ENCODE peak calls at places on chromosomes 6 and 20, in six cellular contexts. J, F, P, Q, V and H are unnamed samples.

GRCh38 chr6:116280960-116281316 is 1.2 kb upstream of the TSPYL1 start:
- DNase-seq in F (no peak), J (no peak), Q (no peak), V (no peak), P (no peak), H (no peak)

GRCh38 chr20:23314714-23315498 is 35.7 kb upstream of the NXT1 start:
- DNase-seq in P (no peak), Q (no peak), J (no peak), V (peak; percentile 46), F (no peak), H (no peak)

GRCh38 chr6:159008656-159009288 is 8.8 kb upstream of the RSPH3 start:
- DNase-seq in V (no peak), Q (no peak), J (no peak), P (peak; percentile 29), F (peak; percentile 54), H (peak; percentile 68)

GRCh38 chr6:46323312-46323965 is 152.7 kb upstream of the ENPP5 start:
- DNase-seq in Q (no peak), P (peak; percentile 62), F (peak; percentile 80), V (peak; percentile 86), J (no peak), H (peak; percentile 39)

GRCh38 chr6:21769405-21769851 is 175.9 kb downstream of the SOX4 start:
- DNase-seq in V (peak; percentile 90), P (peak; percentile 88), J (peak; percentile 95), F (peak; percentile 30), Q (peak; percentile 35), H (peak; percentile 49)

GRCh38 chr6:129489215-129489765 is 220.7 kb downstream of the ARHGAP18 start:
- DNase-seq in Q (no peak), F (no peak), V (no peak), P (no peak), J (no peak), H (no peak)

GRCh38 chr6:18185624-18186023 is 30.4 kb downstream of the KDM1B start:
- DNase-seq in V (no peak), F (no peak), Q (no peak), J (no peak), P (no peak), H (no peak)

GRCh38 chr6:27894839-27895762 is 17.1 kb downstream of the OR2B2 start:
- DNase-seq in P (peak; percentile 87), J (peak; percentile 75), F (peak; percentile 80), Q (peak; percentile 55), V (peak; percentile 89), H (peak; percentile 83)

GRCh38 chr6:158768396-158768795 is 50.8 kb downstream of the EZR start:
- DNase-seq in F (no peak), P (no peak), J (no peak), V (no peak), Q (no peak), H (no peak)

GRCh38 chr20:19699132-19699971 is 58.7 kb upstream of the RIN2 start:
- DNase-seq in V (peak; percentile 75), Q (no peak), P (peak; percentile 91), J (peak; percentile 42), F (peak; percentile 81), H (peak; percentile 53)

GRCh38 chr6:160767019-160767646 is 65.1 kb downstream of the PLG start:
- DNase-seq in V (peak; percentile 52), Q (peak; percentile 68), J (no peak), P (peak; percentile 18), F (peak; percentile 15), H (peak; percentile 81)

GRCh38 chr6:27892596-27893058 is 19.6 kb downstream of the OR2B2 start:
- DNase-seq in J (no peak), F (peak; percentile 26), P (no peak), V (no peak), Q (no peak), H (no peak)

GRCh38 chr6:32967151-32968091 is 973 bp upstream of the BRD2 start:
- DNase-seq in Q (no peak), J (no peak), P (peak; percentile 69), V (peak; percentile 49), F (peak; percentile 64), H (peak; percentile 56)

GRCh38 chr6:152300517-152300916 is 336.6 kb downstream of the SYNE1 start:
- DNase-seq in P (no peak), F (no peak), J (no peak), Q (no peak), V (no peak), H (no peak)

GRCh38 chr6:46271728-46272127 is 100.9 kb upstream of the ENPP5 start:
- DNase-seq in J (no peak), F (no peak), P (no peak), Q (no peak), V (no peak), H (no peak)

GRCh38 chr6:97813881-97814280 is 530.9 kb upstream of the MMS22L start:
- DNase-seq in Q (no peak), J (no peak), V (no peak), F (no peak), P (no peak), H (no peak)

GRCh38 chr6:21502682-21503081 is 90.9 kb upstream of the SOX4 start:
- DNase-seq in J (no peak), P (no peak), F (no peak), Q (no peak), V (no peak), H (no peak)

GRCh38 chr6:130324657-130325056 is 41.2 kb upstream of the TMEM200A start:
- DNase-seq in P (peak; percentile 81), V (peak; percentile 84), Q (no peak), F (peak; percentile 20), J (peak; percentile 62), H (peak; percentile 29)

GRCh38 chr6:132673376-132674094 is 14.6 kb upstream of the TAAR1 start:
- DNase-seq in P (no peak), F (no peak), V (no peak), Q (no peak), J (no peak), H (no peak)

GRCh38 chr6:44128020-44128917 is 915 bp downstream of the TMEM63B start:
- DNase-seq in Q (peak; percentile 61), F (peak; percentile 30), V (no peak), P (peak; percentile 51), J (no peak), H (peak; percentile 80)

GRCh38 chr6:25454141-25454540 is 175.0 kb downstream of the CARMIL1 start:
- DNase-seq in V (no peak), J (no peak), Q (no peak), F (peak; percentile 30), P (no peak), H (peak; percentile 48)

GRCh38 chr6:25178336-25178735 is 100.8 kb upstream of the CARMIL1 start:
- DNase-seq in F (no peak), V (no peak), Q (no peak), P (no peak), J (no peak), H (no peak)

GRCh38 chr6:54717849-54718455 is 128.6 kb upstream of the FAM83B start:
- DNase-seq in J (no peak), F (peak; percentile 94), Q (peak; percentile 26), P (peak; percentile 54), V (peak; percentile 50), H (peak; percentile 93)

GRCh38 chr6:145809785-145810184 is 4.8 kb downstream of the FBXO30 start:
- DNase-seq in F (no peak), Q (no peak), V (no peak), J (no peak), P (peak; percentile 17), H (peak; percentile 37)

GRCh38 chr6:1395941-1396908 is 6.8 kb downstream of the FOXF2 start:
- DNase-seq in V (no peak), P (no peak), F (no peak), Q (no peak), J (no peak), H (no peak)